ENCODE peak calls at places on chromosome 12, in ten cellular contexts. E, H, L, K, V, G, Q, F, U and R are unnamed samples.

GRCh38 chr12:52371716-52372115 is 4.4 kb upstream of the KRT85 start:
- DNase-seq in K (no peak), V (no peak), L (no peak), Q (no peak), H (no peak), E (no peak), G (no peak), F (no peak), U (no peak), R (no peak)

GRCh38 chr12:80868576-80868975 is 69.2 kb downstream of the LIN7A start:
- DNase-seq in V (no peak), K (no peak), U (no peak), Q (no peak), E (no peak), G (no peak), L (no peak), H (no peak), F (no peak), R (no peak)

GRCh38 chr12:113818278-113818677 is 147.8 kb downstream of the RBM19 start:
- DNase-seq in V (no peak), H (no peak), G (no peak), Q (peak; percentile 17), E (no peak), F (no peak), U (no peak), K (no peak), L (no peak), R (no peak)

GRCh38 chr12:116513944-116514343 is 45.2 kb upstream of the MAP1LC3B2 start:
- DNase-seq in U (no peak), V (no peak), H (no peak), G (no peak), K (no peak), L (no peak), Q (no peak), F (no peak), E (no peak), R (no peak)

GRCh38 chr12:130422676-130423075 is 85.0 kb downstream of the PIWIL1 start:
- DNase-seq in L (no peak), F (no peak), H (no peak), G (no peak), U (no peak), K (no peak), V (no peak), Q (no peak), E (no peak), R (no peak)

GRCh38 chr12:1915082-1915968 is 3.1 kb downstream of the CACNA2D4 start:
- DNase-seq in H (peak; percentile 29), G (no peak), L (no peak), K (no peak), U (no peak), V (no peak), F (peak; percentile 4), Q (no peak), E (no peak), R (peak; percentile 47)

GRCh38 chr12:65882504-65882903 is 58.2 kb downstream of the HMGA2 start:
- DNase-seq in E (no peak), K (no peak), L (no peak), G (no peak), Q (peak; percentile 47), F (no peak), U (no peak), V (no peak), H (no peak), R (no peak)

GRCh38 chr12:52643233-52644077 is 8.6 kb downstream of the KRT2 start:
- DNase-seq in E (no peak), G (no peak), V (no peak), K (no peak), F (no peak), Q (no peak), L (no peak), H (peak; percentile 9), U (no peak), R (peak; percentile 27)

GRCh38 chr12:133083345-133083744 is 2.6 kb downstream of the ZNF140 start:
- DNase-seq in V (no peak), F (no peak), K (no peak), H (no peak), L (no peak), G (no peak), E (no peak), Q (no peak), U (no peak), R (no peak)

GRCh38 chr12:133081408-133081806 is 684 bp downstream of the ZNF140 start:
- DNase-seq in G (no peak), E (no peak), K (no peak), U (no peak), F (peak; percentile 28), H (no peak), V (no peak), Q (no peak), L (no peak), R (peak; percentile 21)

GRCh38 chr12:133080051-133080618 is 588 bp upstream of the ZNF140 start:
- DNase-seq in Q (peak; percentile 100), L (peak; percentile 91), K (peak; percentile 98), E (peak; percentile 98), G (no peak), H (peak; percentile 100), F (peak; percentile 98), V (peak; percentile 98), U (peak; percentile 98), R (peak; percentile 98)

DNA sequence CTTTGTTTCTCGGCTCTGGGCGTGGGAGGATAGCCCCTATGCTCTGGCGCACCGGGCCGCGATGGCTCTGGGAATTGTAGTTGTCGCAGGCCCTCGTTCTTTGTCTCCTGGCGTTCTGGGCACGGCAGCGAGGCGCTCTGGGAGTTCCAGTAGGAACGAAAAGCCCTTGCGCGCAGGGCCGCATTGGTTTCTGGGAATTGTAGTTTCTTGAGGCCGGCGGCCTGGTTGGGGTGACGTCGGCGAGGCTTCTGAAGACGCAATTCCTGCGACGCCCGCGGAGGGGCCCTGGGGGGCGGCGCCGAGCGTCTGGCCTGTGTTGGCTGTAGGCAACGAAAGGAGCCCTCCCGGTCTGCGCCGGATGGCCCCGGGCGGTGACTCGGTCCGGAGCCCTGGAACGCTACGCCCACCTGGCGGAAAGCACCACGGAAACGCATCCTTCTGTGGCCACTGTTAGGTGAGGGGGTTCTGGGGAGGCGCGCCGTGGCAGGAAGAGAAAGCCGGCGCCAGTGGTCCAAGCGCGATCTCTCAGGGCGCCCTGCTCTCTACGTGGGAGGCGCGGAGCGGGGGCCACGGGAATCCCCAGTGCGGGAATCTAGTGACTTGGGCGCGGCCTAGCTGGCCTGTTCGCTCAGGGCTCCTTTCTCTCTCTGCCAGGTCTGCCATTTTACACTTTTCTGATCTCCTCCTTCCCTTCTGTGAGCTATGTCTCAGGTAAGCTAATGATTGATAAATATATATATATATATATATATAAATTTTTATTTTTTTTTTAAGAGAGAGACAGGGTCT is at the start of gene ZNF140:
- DNase-seq in Q (peak; percentile 99), E (peak; percentile 95), G (no peak), K (peak; percentile 96), V (peak; percentile 94), H (peak; percentile 99), F (peak; percentile 95), U (peak; percentile 98), L (peak; percentile 94), R (peak; percentile 96)
- H3K9me3 ChIP-seq in Q (no peaks in the 10 kb centered on the region), E (peaks cover 84% of the 10 kb centered on the region), G (peaks cover 4% of the 10 kb centered on the region), K (peaks cover 5% of the 10 kb centered on the region), V (peaks cover 1% of the 10 kb centered on the region), H (peaks cover 35% of the 10 kb centered on the region), F (no peaks in the 10 kb centered on the region), U (peaks cover 74% of the 10 kb centered on the region), L (no peaks in the 10 kb centered on the region), R (peaks cover 79% of the 10 kb centered on the region)

GRCh38 chr12:128382946-128383739 is 116.2 kb downstream of the TMEM132C start:
- DNase-seq in K (no peak), U (no peak), L (no peak), F (no peak), H (no peak), G (no peak), E (no peak), V (no peak), Q (no peak), R (no peak)

GRCh38 chr12:128381961-128382360 is 115.0 kb downstream of the TMEM132C start:
- DNase-seq in L (no peak), V (no peak), E (no peak), H (no peak), Q (no peak), K (no peak), F (no peak), G (no peak), U (no peak), R (no peak)

GRCh38 chr12:128385736-128386135 is 118.8 kb downstream of the TMEM132C start:
- DNase-seq in H (no peak), F (no peak), G (no peak), V (no peak), K (no peak), E (no peak), L (no peak), Q (no peak), U (no peak), R (no peak)

DNA sequence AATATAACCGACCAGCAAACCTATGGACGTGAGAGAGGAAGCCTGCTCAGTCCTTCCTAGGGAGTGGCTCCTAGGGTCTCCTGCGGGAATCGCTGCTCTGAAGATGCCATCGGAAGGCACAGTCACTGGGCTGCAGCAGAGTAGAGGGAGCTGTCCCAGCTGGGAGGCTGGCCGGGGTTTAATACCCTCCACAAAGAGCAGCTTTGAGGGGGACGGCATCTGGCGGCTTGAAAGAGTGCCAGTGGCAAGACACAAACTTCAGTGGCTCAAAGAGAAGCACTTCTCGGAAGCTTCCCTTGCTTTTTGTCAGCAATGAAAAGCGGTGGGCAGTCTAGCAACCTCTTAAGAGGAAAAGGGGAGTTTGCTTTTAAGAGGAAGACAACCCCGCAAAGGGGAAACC is 114.6 kb downstream of the TMEM132C start:
- DNase-seq in F (no peak), G (no peak), Q (no peak), U (no peak), K (no peak), V (no peak), L (no peak), H (peak; percentile 57), E (no peak), R (no peak)
- H3K9me3 ChIP-seq in F (no peaks in the 10 kb centered on the region), G (peaks cover 14% of the 10 kb centered on the region), Q (no peaks in the 10 kb centered on the region), U (no peaks in the 10 kb centered on the region), K (no peaks in the 10 kb centered on the region), V (peaks cover 18% of the 10 kb centered on the region), L (no peaks in the 10 kb centered on the region), H (no peaks in the 10 kb centered on the region), E (no peaks in the 10 kb centered on the region), R (no peaks in the 10 kb centered on the region)

DNA sequence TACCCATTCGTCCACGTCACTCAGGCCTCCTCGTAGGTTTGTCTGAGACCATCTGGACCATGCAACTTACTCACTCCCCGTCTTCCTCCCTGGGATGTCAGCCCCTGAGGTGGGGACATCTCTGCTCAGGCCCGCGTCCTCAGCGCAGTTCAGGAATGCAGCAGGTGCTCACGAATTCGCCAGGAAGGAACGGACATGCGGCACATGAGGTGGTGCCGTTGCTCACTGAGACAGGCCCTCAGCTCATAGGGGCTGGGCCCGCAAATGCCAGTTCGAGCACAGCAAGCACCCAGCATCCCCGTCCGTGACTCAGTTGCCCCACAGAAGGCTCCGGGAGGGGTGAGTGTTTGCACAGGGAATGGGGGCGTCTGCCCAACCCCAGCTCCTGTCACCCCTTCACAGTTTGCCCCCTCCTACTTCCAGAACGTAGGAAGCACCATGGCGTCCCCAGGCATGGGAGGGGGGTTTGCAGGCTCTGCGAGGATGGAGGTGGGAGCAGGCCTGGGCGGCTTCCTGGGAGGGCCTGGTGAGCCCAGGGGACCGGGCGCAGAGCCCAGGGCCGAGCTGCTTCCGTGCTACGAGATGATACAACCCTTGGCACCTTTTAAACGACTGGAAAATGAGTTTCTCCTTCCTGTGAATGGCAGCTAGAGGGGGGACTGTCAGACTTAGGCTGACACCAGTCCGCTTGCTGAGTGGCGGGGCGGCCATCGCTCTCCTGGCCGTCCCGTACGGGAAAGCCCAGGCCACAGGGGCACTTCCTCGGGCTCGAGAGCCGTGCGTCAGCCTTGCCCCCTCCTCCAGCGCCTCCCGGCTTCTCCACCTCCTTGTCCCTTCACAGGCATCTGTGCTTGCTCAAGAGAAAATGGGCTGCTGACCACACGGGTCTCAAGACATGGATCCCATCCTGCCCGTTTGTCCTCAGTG is 6.9 kb downstream of the GALNT9 start:
- DNase-seq in G (no peak), H (no peak), K (no peak), E (no peak), V (no peak), F (no peak), Q (no peak), L (no peak), U (no peak), R (peak; percentile 70)
- H3K9me3 ChIP-seq in G (no peaks in the 10 kb centered on the region), H (no peaks in the 10 kb centered on the region), K (no peaks in the 10 kb centered on the region), E (no peaks in the 10 kb centered on the region), V (no peaks in the 10 kb centered on the region), F (no peaks in the 10 kb centered on the region), Q (no peaks in the 10 kb centered on the region), L (no peaks in the 10 kb centered on the region), U (no peaks in the 10 kb centered on the region), R (no peaks in the 10 kb centered on the region)

GRCh38 chr12:83093426-83093825 is 406.7 kb downstream of the TMTC2 start:
- DNase-seq in L (no peak), H (no peak), V (no peak), G (no peak), U (no peak), E (no peak), Q (no peak), K (no peak), F (no peak), R (no peak)
- H3K9me3 ChIP-seq in L (no peaks in the 10 kb centered on the region), H (no peaks in the 10 kb centered on the region), V (no peaks in the 10 kb centered on the region), G (no peaks in the 10 kb centered on the region), U (no peaks in the 10 kb centered on the region), E (no peaks in the 10 kb centered on the region), Q (no peaks in the 10 kb centered on the region), K (no peaks in the 10 kb centered on the region), F (no peaks in the 10 kb centered on the region), R (no peaks in the 10 kb centered on the region)